ENCODE peak calls at places on chromosome 21, in six cellular contexts. L, J, U, H, Y and N are unnamed samples. For H3K4me1 and H3K27me3, the result is how much of the 10 kb centered on the place peaks cover.

GRCh38 chr21:35428041-35428400 is 378.9 kb upstream of the RUNX1 start:
- DNase-seq in L (no peak), J (peak), U (no peak), H (no peak), Y (no peak), N (peak)

GRCh38 chr21:42777757-42778344 is 101.5 kb downstream of the WDR4 start:
- DNase-seq in L (peak), J (no peak), U (no peak), H (no peak), Y (no peak), N (no peak)

GRCh38 chr21:33071878-33072306 is 2.0 kb downstream of the OLIG1 start:
- DNase-seq in L (no peak), J (peak), U (no peak), H (no peak), Y (no peak), N (peak)

GRCh38 chr21:27885296-27885711 is 918.4 kb upstream of the ADAMTS5 start:
- DNase-seq in L (no peak), J (no peak), U (no peak), H (no peak), Y (no peak), N (no peak)

GRCh38 chr21:39087238-39087975 is 95.8 kb downstream of the PSMG1 start:
- DNase-seq in L (peak), J (no peak), U (peak), H (no peak), Y (no peak), N (no peak)

GRCh38 chr21:21973806-21974205 is 975.6 kb downstream of the NCAM2 start:
- DNase-seq in L (no peak), J (peak), U (peak), H (no peak), Y (peak), N (no peak)

GRCh38 chr21:38170283-38170682 is 86.5 kb upstream of the KCNJ15 start:
- DNase-seq in L (peak), J (peak), U (no peak), H (peak), Y (peak), N (peak)

GRCh38 chr21:43861716-43862115 is 3.3 kb upstream of the AGPAT3 start:
- DNase-seq in L (no peak), J (no peak), U (no peak), H (no peak), Y (no peak), N (no peak)

GRCh38 chr21:44294391-44295162 is 5.3 kb upstream of the PFKL start:
- DNase-seq in L (peak), J (peak), U (no peak), H (no peak), Y (no peak), N (peak)

GRCh38 chr21:38853421-38853919 is 47.7 kb downstream of the ETS2 start:
- DNase-seq in L (no peak), J (peak), U (no peak), H (peak), Y (peak), N (peak)

GRCh38 chr21:32096411-32096810 is 182.4 kb downstream of the MIS18A start:
- DNase-seq in L (no peak), J (no peak), U (peak), H (no peak), Y (peak), N (peak)

GRCh38 chr21:38925923-38926322 is 120.2 kb downstream of the ETS2 start:
- DNase-seq in L (peak), J (peak), U (no peak), H (peak), Y (peak), N (peak)

GRCh38 chr21:43333301-43334062 is 93.4 kb downstream of the SIK1 start:
- DNase-seq in L (peak), J (peak), U (peak), H (peak), Y (peak), N (peak)

GRCh38 chr21:43306911-43307676 is 119.8 kb downstream of the SIK1 start:
- DNase-seq in L (no peak), J (no peak), U (no peak), H (peak), Y (peak), N (peak)

GRCh38 chr21:29177800-29178199 is 47.4 kb downstream of the MAP3K7CL start:
- DNase-seq in L (no peak), J (no peak), U (no peak), H (no peak), Y (no peak), N (no peak)

GRCh38 chr21:35428489-35428888 is 379.4 kb upstream of the RUNX1 start:
- DNase-seq in L (peak), J (no peak), U (no peak), H (no peak), Y (no peak), N (peak)

GRCh38 chr21:44286086-44286715 is 525 bp downstream of the AIRE start:
- DNase-seq in L (no peak), J (no peak), U (no peak), H (no peak), Y (no peak), N (no peak)

GRCh38 chr21:34953950-34954349 is 95.2 kb downstream of the RUNX1 start:
- DNase-seq in L (no peak), J (no peak), U (no peak), H (no peak), Y (no peak), N (no peak)

GRCh38 chr21:29943885-29944284 is 4.1 kb upstream of the GRIK1 start:
- DNase-seq in L (no peak), J (no peak), U (no peak), H (no peak), Y (peak), N (no peak)

GRCh38 chr21:33643658-33644311 is 1.5 kb downstream of the ITSN1 start:
- DNase-seq in L (peak), J (peak), U (no peak), H (peak), Y (peak), N (peak)

GRCh38 chr21:14520535-14520934 is 25.6 kb downstream of the SAMSN1 start:
- DNase-seq in L (no peak), J (no peak), U (no peak), H (no peak), Y (no peak), N (no peak)

GRCh38 chr21:26125433-26126167 is 45.0 kb downstream of the APP start:
- DNase-seq in L (no peak), J (no peak), U (no peak), H (no peak), Y (no peak), N (no peak)
- H3K4me1 ChIP-seq in L (under half), J (under half), U (under half), H (under half), Y (under half), N (under half)

GRCh38 chr21:16124397-16125130 is 394.8 kb downstream of the USP25 start:
- DNase-seq in L (no peak), J (peak), U (no peak), H (peak), Y (peak), N (peak)
- H3K4me3 ChIP-seq in L (no peak), J (peak), U (no peak), H (no peak), Y (peak), N (peak)

DNA sequence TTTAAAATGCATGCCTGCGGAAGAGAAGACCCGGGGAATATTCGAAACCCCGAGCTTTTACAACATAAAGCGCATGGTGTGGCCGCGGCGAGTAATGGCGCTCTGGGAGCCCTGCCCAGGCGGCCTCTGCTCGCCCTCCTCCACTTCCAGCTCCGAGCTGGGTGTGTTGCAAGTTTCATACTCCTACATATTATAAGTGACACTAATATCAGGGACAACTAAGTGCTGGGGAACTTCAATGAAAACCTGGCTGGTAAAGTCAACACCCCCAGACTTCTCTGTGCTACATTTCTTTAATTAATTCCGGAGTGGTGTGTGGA is 11.8 kb downstream of the SIM2 start:
- DNase-seq in L (no peak), J (no peak), U (peak), H (no peak), Y (no peak), N (no peak)
- H3K27me3 ChIP-seq in L (under half), J (half or more), U (under half), H (half or more), Y (under half), N (half or more)

DNA sequence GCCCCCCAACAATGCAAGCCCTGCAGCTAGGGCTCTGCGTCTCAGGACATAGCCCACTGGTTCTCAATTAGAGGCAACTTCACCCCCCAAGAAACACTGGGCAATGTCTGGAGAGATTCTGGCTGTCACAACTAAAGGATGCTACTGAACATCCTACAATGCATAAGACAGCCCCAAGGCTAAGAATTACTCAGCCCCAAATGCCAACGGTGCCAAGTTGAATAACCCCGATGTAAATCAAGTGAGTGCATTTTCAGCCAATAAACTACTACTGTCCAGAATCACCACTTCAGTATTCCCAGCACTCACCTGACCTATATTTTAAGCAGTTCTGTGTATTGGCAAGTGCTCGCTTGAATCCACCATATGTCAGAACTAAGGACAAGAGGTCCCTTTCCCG is 6.9 kb downstream of the RIPK4 start:
- DNase-seq in L (no peak), J (no peak), U (no peak), H (no peak), Y (peak), N (no peak)
- H3K4me1 ChIP-seq in L (under half), J (under half), U (under half), H (under half), Y (half or more), N (under half)

DNA sequence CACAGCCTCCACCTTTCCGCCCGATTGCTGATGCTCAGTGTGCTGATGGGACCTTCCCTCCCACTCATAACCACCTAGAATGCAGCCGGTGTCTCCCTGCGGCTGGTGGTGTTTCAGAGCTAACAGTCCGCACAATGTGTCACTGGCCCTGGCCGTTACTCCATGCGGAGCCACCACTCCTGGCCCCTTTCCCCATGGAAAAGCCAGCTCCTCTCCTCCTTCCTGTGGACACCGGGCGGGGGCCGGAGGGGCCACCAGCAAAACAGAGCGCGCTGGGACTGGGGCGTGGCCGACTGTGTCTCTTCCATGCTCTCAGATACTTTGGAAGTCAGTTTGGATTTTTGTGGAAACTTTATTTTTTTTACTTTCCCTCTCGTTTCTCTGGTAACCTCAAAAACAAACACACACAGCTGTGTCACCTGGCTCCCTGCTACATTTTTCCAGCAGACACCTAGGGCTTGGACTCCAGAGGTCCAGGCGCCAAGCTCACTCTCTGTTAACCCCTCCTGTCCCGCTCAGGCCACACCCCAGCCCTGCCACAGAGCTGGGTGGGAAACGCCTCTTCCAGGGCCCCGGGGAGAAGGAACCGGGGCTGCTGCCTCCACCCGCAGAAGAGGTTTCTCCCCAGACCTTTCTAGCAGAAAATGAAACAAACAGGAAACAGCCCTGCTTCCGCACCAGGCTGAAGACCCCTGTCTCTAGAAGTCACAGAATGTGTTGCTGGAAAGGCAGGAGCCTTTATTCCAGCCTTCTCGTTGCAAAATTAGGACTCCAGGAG is 32.5 kb upstream of the COL6A2 start:
- DNase-seq in L (peak), J (peak), U (no peak), H (peak), Y (peak), N (peak)
- H3K4me3 ChIP-seq in L (no peak), J (peak), U (peak), H (no peak), Y (peak), N (peak)